ENCODE peak calls at places on chromosomes 5 and 9, in five cellular contexts. Q, N, H, L and O are unnamed samples.

GRCh38 chr9:123984802-123985201 is 26.8 kb upstream of the LHX2 start:
- DNase-seq in Q (no peak), N (no peak), H (no peak), L (peak), O (no peak)

GRCh38 chr9:33498387-33498786 is 24.7 kb upstream of the NOL6 start:
- DNase-seq in Q (no peak), N (no peak), H (no peak), L (no peak), O (no peak)

GRCh38 chr5:150503977-150504620 is 3.8 kb upstream of the NDST1 start:
- DNase-seq in Q (peak), N (no peak), H (no peak), L (peak), O (no peak)

GRCh38 chr5:125291447-125291846 is 545.0 kb upstream of the ZNF608 start:
- DNase-seq in Q (no peak), N (no peak), H (no peak), L (no peak), O (no peak)

GRCh38 chr5:159619826-159620225 is 289.5 kb upstream of the IL12B start:
- DNase-seq in Q (no peak), N (no peak), H (no peak), L (no peak), O (no peak)

GRCh38 chr9:88733651-88734470 is 198.9 kb downstream of the NXNL2 start:
- DNase-seq in Q (peak), N (no peak), H (no peak), L (peak), O (peak)

GRCh38 chr5:140093866-140094265 is 20.0 kb upstream of the PURA start:
- DNase-seq in Q (no peak), N (no peak), H (no peak), L (no peak), O (no peak)

GRCh38 chr5:177387405-177387804 is 3.2 kb downstream of the SLC34A1 start:
- DNase-seq in Q (no peak), N (no peak), H (no peak), L (no peak), O (no peak)

GRCh38 chr5:42784132-42784531 is 27.5 kb downstream of the CCDC152 start:
- DNase-seq in Q (peak), N (no peak), H (no peak), L (no peak), O (no peak)

GRCh38 chr5:176784218-176785165 is 25.9 kb upstream of the UNC5A start:
- DNase-seq in Q (peak), N (peak), H (no peak), L (no peak), O (no peak)

GRCh38 chr9:72292184-72292787 is 72.7 kb downstream of the ZFAND5 start:
- DNase-seq in Q (peak), N (no peak), H (no peak), L (no peak), O (no peak)

GRCh38 chr5:61307611-61308010 is 24.4 kb upstream of the ZSWIM6 start:
- DNase-seq in Q (no peak), N (no peak), H (no peak), L (no peak), O (no peak)

GRCh38 chr5:45826055-45826454 is 129.9 kb upstream of the HCN1 start:
- DNase-seq in Q (no peak), N (no peak), H (no peak), L (no peak), O (no peak)

GRCh38 chr5:69271376-69271775 is 36.7 kb downstream of the CDK7 start:
- DNase-seq in Q (peak), N (no peak), H (no peak), L (no peak), O (no peak)

GRCh38 chr5:148913985-148914421 is 87.6 kb downstream of the ADRB2 start:
- DNase-seq in Q (peak), N (no peak), H (no peak), L (no peak), O (no peak)

GRCh38 chr5:14793851-14794250 is 77.7 kb downstream of the ANKH start:
- DNase-seq in Q (no peak), N (no peak), H (no peak), L (no peak), O (no peak)

GRCh38 chr5:126597156-126597555 is 2.1 kb upstream of the ALDH7A1 start:
- DNase-seq in Q (peak), N (no peak), H (no peak), L (no peak), O (no peak)

GRCh38 chr5:104084896-104085295 is 522.3 kb upstream of the NUDT12 start:
- DNase-seq in Q (no peak), N (no peak), H (no peak), L (no peak), O (no peak)

GRCh38 chr5:41794478-41794877 is 75.7 kb downstream of the OXCT1 start:
- DNase-seq in Q (peak), N (no peak), H (no peak), L (no peak), O (no peak)

GRCh38 chr9:104872959-104873850 is 54.8 kb downstream of the ABCA1 start:
- DNase-seq in Q (peak), N (no peak), H (no peak), L (peak), O (no peak)

GRCh38 chr5:134394932-134395331 is 16.7 kb downstream of the CDKN2AIPNL start:
- DNase-seq in Q (no peak), N (no peak), H (no peak), L (no peak), O (no peak)

GRCh38 chr9:130530932-130531331 is 48.4 kb upstream of the FUBP3 start:
- DNase-seq in Q (peak), N (no peak), H (no peak), L (peak), O (no peak)

GRCh38 chr9:14561929-14562386 is 131.3 kb downstream of the ZDHHC21 start:
- DNase-seq in Q (no peak), N (no peak), H (peak), L (no peak), O (peak)

GRCh38 chr5:134975078-134975715 is 7.5 kb downstream of the CATSPER3 start:
- DNase-seq in Q (peak), N (no peak), H (no peak), L (no peak), O (no peak)

GRCh38 chr5:149853019-149853648 is 91.5 kb downstream of the PDE6A start:
- DNase-seq in Q (peak), N (peak), H (peak), L (peak), O (peak)

GRCh38 chr5:127385936-127386335 is 95.3 kb downstream of the MEGF10 start:
- DNase-seq in Q (no peak), N (no peak), H (no peak), L (no peak), O (no peak)

GRCh38 chr9:135103001-135103446 is 15.6 kb downstream of the OLFM1 start:
- DNase-seq in Q (no peak), N (no peak), H (no peak), L (no peak), O (no peak)

GRCh38 chr5:74631088-74631960 is 9.2 kb downstream of the ENC1 start:
- DNase-seq in Q (peak), N (no peak), H (no peak), L (no peak), O (no peak)

GRCh38 chr5:68505917-68506860 is 290.6 kb downstream of the PIK3R1 start:
- DNase-seq in Q (peak), N (no peak), H (no peak), L (no peak), O (no peak)

GRCh38 chr5:148796931-148797330 is 29.5 kb upstream of the ADRB2 start:
- DNase-seq in Q (no peak), N (no peak), H (no peak), L (no peak), O (no peak)

GRCh38 chr5:156474251-156474650 is 147.3 kb downstream of the SGCD start:
- DNase-seq in Q (peak), N (no peak), H (no peak), L (peak), O (peak)

GRCh38 chr5:10789021-10789420 is 28.0 kb upstream of the DAP start:
- DNase-seq in Q (peak), N (no peak), H (no peak), L (peak), O (no peak)

GRCh38 chr5:14168139-14168792 is 25.1 kb downstream of the TRIO start:
- DNase-seq in Q (peak), N (no peak), H (no peak), L (no peak), O (no peak)

GRCh38 chr5:157271740-157272271 is 5.9 kb downstream of the CYFIP2 start:
- DNase-seq in Q (no peak), N (no peak), H (no peak), L (no peak), O (no peak)

GRCh38 chr9:127723450-127723849 is 7.6 kb downstream of the TTC16 start:
- DNase-seq in Q (peak), N (no peak), H (no peak), L (no peak), O (no peak)

GRCh38 chr5:180202939-180203573 is 6.0 kb downstream of the RASGEF1C start:
- DNase-seq in Q (peak), N (no peak), H (no peak), L (no peak), O (no peak)
- TF ChIP-seq CTCF in Q (no peak), N (no peak), H (no peak), L (no peak), O (no peak)

GRCh38 chr9:105881654-105882349 is 187.5 kb downstream of the TMEM38B start:
- DNase-seq in Q (peak), N (peak), H (peak), L (peak), O (peak)
- TF ChIP-seq CTCF in Q (peak), N (no peak), H (peak), L (peak), O (peak)

DNA sequence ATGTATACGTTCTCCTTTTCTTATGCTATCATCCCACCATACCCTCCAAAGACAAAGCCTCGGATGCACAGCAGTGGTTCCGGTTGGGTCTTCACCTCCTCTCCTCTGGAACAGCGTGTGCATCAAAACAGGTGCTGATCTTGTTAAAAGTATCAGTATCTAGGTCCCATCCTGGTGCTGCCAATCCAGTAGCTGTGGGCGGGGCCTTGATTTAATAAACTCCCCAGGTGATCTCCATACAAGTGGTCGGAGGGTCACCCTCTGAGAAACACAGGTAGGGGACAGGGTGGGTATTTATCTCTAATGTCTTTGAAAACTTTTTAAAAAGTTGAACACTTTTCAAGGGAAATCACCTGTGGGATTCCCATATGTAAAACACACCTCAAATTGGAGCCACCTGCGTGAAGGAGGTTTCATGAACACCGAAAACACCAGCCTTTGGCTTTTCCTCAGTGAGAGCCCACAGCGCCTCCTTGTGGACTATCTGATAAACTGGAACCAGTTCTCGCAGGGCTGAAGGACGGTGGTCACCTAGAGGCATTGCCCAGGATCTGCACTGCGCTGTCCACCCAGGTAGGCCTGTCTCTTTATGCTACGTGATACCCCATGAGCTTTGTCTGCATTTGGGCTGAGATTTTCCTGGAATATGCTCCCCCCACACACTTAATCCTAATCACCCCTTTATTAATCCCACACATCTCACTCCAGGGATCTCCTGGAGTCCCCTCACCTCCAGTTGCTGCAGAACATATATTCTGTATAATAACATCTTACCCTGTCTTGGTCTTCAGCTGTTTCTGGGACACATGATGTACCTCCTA is 80.5 kb upstream of the EPB41L4B start:
- DNase-seq in Q (peak), N (peak), H (peak), L (no peak), O (peak)
- TF ChIP-seq CTCF in Q (peak), N (peak), H (peak), L (peak), O (peak)

DNA sequence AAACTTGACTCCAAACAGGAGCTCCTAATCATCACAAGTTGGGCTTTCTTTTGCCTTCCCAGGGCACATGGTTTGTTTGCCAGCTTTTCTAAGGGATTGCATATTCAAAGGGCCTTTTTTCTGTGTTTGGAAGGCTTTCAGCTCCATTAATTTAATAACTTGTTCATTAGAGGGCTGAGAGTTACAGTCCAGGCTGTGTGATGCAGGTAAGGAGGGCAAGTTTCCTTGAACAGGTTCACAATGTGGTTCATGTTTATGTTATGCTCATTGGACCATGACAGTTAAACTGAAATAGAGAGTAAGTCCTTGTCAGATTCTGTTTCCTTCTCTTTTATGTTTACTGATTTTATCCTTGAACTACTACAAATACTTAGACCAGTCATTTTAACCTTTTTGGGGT is 174.4 kb downstream of the MARCHF11 start:
- DNase-seq in Q (no peak), N (no peak), H (no peak), L (no peak), O (no peak)
- TF ChIP-seq CTCF in Q (no peak), N (no peak), H (no peak), L (no peak), O (no peak)

GRCh38 chr5:81749562-81750307 is 1.2 kb downstream of the SSBP2 start:
- DNase-seq in Q (no peak), N (peak), H (peak), L (peak), O (peak)
- TF ChIP-seq CTCF in Q (no peak), N (no peak), H (peak), L (no peak), O (no peak)

GRCh38 chr9:96413312-96414221 is 4.6 kb downstream of the ZNF367 start:
- DNase-seq in Q (no peak), N (no peak), H (no peak), L (no peak), O (peak)
- TF ChIP-seq CTCF in Q (no peak), N (no peak), H (no peak), L (no peak), O (no peak)